ENCODE peak calls at places on chromosomes 5 and 9, in four cellular contexts. One of them, this sample, is unnamed.

GRCh38 chr5:180352116-180352975 is 790 bp downstream of the GFPT2 start:
- DNase-seq in CD8-positive, alpha-beta T cell: no peak
- DNase-seq in T-cell: no peak
- DNase-seq in NCI-H1105: no peak
- DNase-seq in this sample: no peak

GRCh38 chr9:80061940-80062339 is 490.2 kb downstream of the TLE4 start:
- DNase-seq in CD8-positive, alpha-beta T cell: no peak
- DNase-seq in T-cell: no peak
- DNase-seq in NCI-H1105: no peak
- DNase-seq in this sample: no peak

GRCh38 chr9:129069128-129069824 is 11.6 kb upstream of the DOLPP1 start:
- DNase-seq in CD8-positive, alpha-beta T cell: peak; percentile 57
- DNase-seq in T-cell: peak; percentile 55
- DNase-seq in NCI-H1105: no peak
- DNase-seq in this sample: peak; percentile 94

GRCh38 chr9:78407636-78408312 is 110.8 kb downstream of the PSAT1 start:
- DNase-seq in CD8-positive, alpha-beta T cell: no peak
- DNase-seq in T-cell: no peak
- DNase-seq in NCI-H1105: no peak
- DNase-seq in this sample: no peak

GRCh38 chr9:12975496-12975895 is 200.7 kb downstream of the LURAP1L start:
- DNase-seq in CD8-positive, alpha-beta T cell: no peak
- DNase-seq in T-cell: no peak
- DNase-seq in NCI-H1105: no peak
- DNase-seq in this sample: no peak

GRCh38 chr5:101390317-101390908 is 487.3 kb upstream of the ST8SIA4 start:
- DNase-seq in CD8-positive, alpha-beta T cell: no peak
- DNase-seq in T-cell: no peak
- DNase-seq in NCI-H1105: peak; percentile 35
- DNase-seq in this sample: peak; percentile 53

GRCh38 chr5:76819851-76820280 is 1.0 kb downstream of the F2RL1 start:
- DNase-seq in CD8-positive, alpha-beta T cell: no peak
- DNase-seq in T-cell: no peak
- DNase-seq in NCI-H1105: no peak
- DNase-seq in this sample: no peak

GRCh38 chr5:56525117-56525516 is 290.2 kb upstream of the MAP3K1 start:
- DNase-seq in CD8-positive, alpha-beta T cell: no peak
- DNase-seq in T-cell: no peak
- DNase-seq in NCI-H1105: no peak
- DNase-seq in this sample: no peak

GRCh38 chr9:123679330-123679987 is 250.5 kb downstream of the DENND1A start:
- DNase-seq in CD8-positive, alpha-beta T cell: no peak
- DNase-seq in T-cell: no peak
- DNase-seq in NCI-H1105: no peak
- DNase-seq in this sample: no peak

GRCh38 chr5:57368010-57368409 is 114.6 kb downstream of the ACTBL2 start:
- DNase-seq in CD8-positive, alpha-beta T cell: no peak
- DNase-seq in T-cell: no peak
- DNase-seq in NCI-H1105: no peak
- DNase-seq in this sample: no peak

GRCh38 chr9:124369236-124369797 is 45.9 kb downstream of the PSMB7 start:
- DNase-seq in CD8-positive, alpha-beta T cell: no peak
- DNase-seq in T-cell: no peak
- DNase-seq in NCI-H1105: no peak
- DNase-seq in this sample: no peak

GRCh38 chr9:80605793-80606192 is 1034.0 kb downstream of the TLE4 start:
- DNase-seq in CD8-positive, alpha-beta T cell: no peak
- DNase-seq in T-cell: no peak
- DNase-seq in NCI-H1105: no peak
- DNase-seq in this sample: no peak

GRCh38 chr5:32583582-32584232 is 1.6 kb upstream of the SUB1 start:
- DNase-seq in CD8-positive, alpha-beta T cell: no peak
- DNase-seq in T-cell: no peak
- DNase-seq in NCI-H1105: no peak
- DNase-seq in this sample: no peak

GRCh38 chr9:89284076-89284475 is 26.9 kb upstream of the CKS2 start:
- DNase-seq in CD8-positive, alpha-beta T cell: no peak
- DNase-seq in T-cell: no peak
- DNase-seq in NCI-H1105: no peak
- DNase-seq in this sample: no peak

GRCh38 chr5:165525268-165525667 is 2019.8 kb downstream of the MAT2B start:
- DNase-seq in CD8-positive, alpha-beta T cell: no peak
- DNase-seq in T-cell: no peak
- DNase-seq in NCI-H1105: no peak
- DNase-seq in this sample: no peak

GRCh38 chr9:806285-807156 is 35.0 kb upstream of the DMRT1 start:
- DNase-seq in CD8-positive, alpha-beta T cell: no peak
- DNase-seq in T-cell: no peak
- DNase-seq in NCI-H1105: peak; percentile 17
- DNase-seq in this sample: peak; percentile 23

GRCh38 chr5:171419663-171420428 is 399 bp downstream of the FGF18 start:
- DNase-seq in CD8-positive, alpha-beta T cell: no peak
- DNase-seq in T-cell: peak; percentile 37
- DNase-seq in NCI-H1105: no peak
- DNase-seq in this sample: peak; percentile 36

GRCh38 chr5:175887463-175887862 is 16.1 kb downstream of the CPLX2 start:
- DNase-seq in CD8-positive, alpha-beta T cell: no peak
- DNase-seq in T-cell: no peak
- DNase-seq in NCI-H1105: no peak
- DNase-seq in this sample: no peak

GRCh38 chr5:125313555-125313954 is 567.1 kb upstream of the ZNF608 start:
- DNase-seq in CD8-positive, alpha-beta T cell: no peak
- DNase-seq in T-cell: no peak
- DNase-seq in NCI-H1105: no peak
- DNase-seq in this sample: no peak

GRCh38 chr5:153813871-153814270 is 224.8 kb downstream of the FAM114A2 start:
- DNase-seq in CD8-positive, alpha-beta T cell: no peak
- DNase-seq in T-cell: no peak
- DNase-seq in NCI-H1105: no peak
- DNase-seq in this sample: no peak

GRCh38 chr9:95880011-95880690 is 4.7 kb downstream of the ERCC6L2 start:
- DNase-seq in CD8-positive, alpha-beta T cell: no peak
- DNase-seq in T-cell: no peak
- DNase-seq in NCI-H1105: no peak
- DNase-seq in this sample: no peak

GRCh38 chr9:133348763-133349573 is 950 bp downstream of the RPL7A start:
- DNase-seq in CD8-positive, alpha-beta T cell: no peak
- DNase-seq in T-cell: no peak
- DNase-seq in NCI-H1105: no peak
- DNase-seq in this sample: no peak

GRCh38 chr5:124996764-124997077 is 250.3 kb upstream of the ZNF608 start:
- DNase-seq in CD8-positive, alpha-beta T cell: no peak
- DNase-seq in T-cell: no peak
- DNase-seq in NCI-H1105: no peak
- DNase-seq in this sample: no peak

GRCh38 chr9:114174876-114175771 is 19.8 kb downstream of the COL27A1 start:
- DNase-seq in CD8-positive, alpha-beta T cell: no peak
- DNase-seq in T-cell: no peak
- DNase-seq in NCI-H1105: no peak
- DNase-seq in this sample: no peak

GRCh38 chr9:72210522-72210921 is 61.3 kb downstream of the GDA start:
- DNase-seq in CD8-positive, alpha-beta T cell: no peak
- DNase-seq in T-cell: no peak
- DNase-seq in NCI-H1105: no peak
- DNase-seq in this sample: no peak

GRCh38 chr5:141484499-141485304 is at the start of gene PCDHGC4:
- DNase-seq in CD8-positive, alpha-beta T cell: no peak
- DNase-seq in T-cell: no peak
- DNase-seq in NCI-H1105: peak; percentile 17
- DNase-seq in this sample: no peak

GRCh38 chr9:89945133-89945532 is 340.3 kb downstream of the GADD45G start:
- DNase-seq in CD8-positive, alpha-beta T cell: no peak
- DNase-seq in T-cell: no peak
- DNase-seq in NCI-H1105: no peak
- DNase-seq in this sample: no peak

GRCh38 chr5:175694371-175695160 is 36.7 kb downstream of the HRH2 start:
- DNase-seq in CD8-positive, alpha-beta T cell: no peak
- DNase-seq in T-cell: no peak
- DNase-seq in NCI-H1105: no peak
- DNase-seq in this sample: peak; percentile 84

GRCh38 chr5:64506567-64507321 is 929 bp downstream of the RGS7BP start:
- DNase-seq in CD8-positive, alpha-beta T cell: no peak
- DNase-seq in T-cell: no peak
- DNase-seq in NCI-H1105: no peak
- DNase-seq in this sample: no peak

GRCh38 chr9:19445452-19445851 is 36.6 kb downstream of the ACER2 start:
- DNase-seq in CD8-positive, alpha-beta T cell: no peak
- DNase-seq in T-cell: no peak
- DNase-seq in NCI-H1105: no peak
- DNase-seq in this sample: no peak

GRCh38 chr9:129321511-129322021 is 143.5 kb upstream of the IER5L start:
- DNase-seq in CD8-positive, alpha-beta T cell: no peak
- DNase-seq in T-cell: no peak
- DNase-seq in NCI-H1105: no peak
- DNase-seq in this sample: no peak

GRCh38 chr5:94153736-94154450 is 412.5 kb upstream of the POU5F2 start:
- DNase-seq in CD8-positive, alpha-beta T cell: no peak
- DNase-seq in T-cell: no peak
- DNase-seq in NCI-H1105: no peak
- DNase-seq in this sample: no peak

GRCh38 chr9:88657893-88658292 is 122.9 kb downstream of the NXNL2 start:
- DNase-seq in CD8-positive, alpha-beta T cell: no peak
- DNase-seq in T-cell: no peak
- DNase-seq in NCI-H1105: no peak
- DNase-seq in this sample: no peak

GRCh38 chr9:86859056-86859455 is 88.2 kb downstream of the GAS1 start:
- DNase-seq in CD8-positive, alpha-beta T cell: no peak
- DNase-seq in T-cell: no peak
- DNase-seq in NCI-H1105: no peak
- DNase-seq in this sample: no peak

GRCh38 chr5:64826541-64826940 is 57.8 kb downstream of the CWC27 start:
- DNase-seq in CD8-positive, alpha-beta T cell: no peak
- DNase-seq in T-cell: no peak
- DNase-seq in NCI-H1105: no peak
- DNase-seq in this sample: no peak

GRCh38 chr9:83514767-83515166 is 23.4 kb downstream of the FRMD3 start:
- DNase-seq in CD8-positive, alpha-beta T cell: no peak
- DNase-seq in T-cell: no peak
- DNase-seq in NCI-H1105: no peak
- DNase-seq in this sample: no peak

GRCh38 chr5:68962632-68963484 is 131.0 kb upstream of the SLC30A5 start:
- DNase-seq in CD8-positive, alpha-beta T cell: no peak
- DNase-seq in T-cell: no peak
- DNase-seq in NCI-H1105: peak; percentile 2
- DNase-seq in this sample: peak; percentile 28

GRCh38 chr5:176389114-176389768 is 690 bp downstream of the HIGD2A start:
- DNase-seq in CD8-positive, alpha-beta T cell: no peak
- DNase-seq in T-cell: no peak
- DNase-seq in NCI-H1105: no peak
- DNase-seq in this sample: peak; percentile 69

GRCh38 chr9:128903871-128904371 is 16.9 kb upstream of the PHYHD1 start:
- DNase-seq in CD8-positive, alpha-beta T cell: no peak
- DNase-seq in T-cell: no peak
- DNase-seq in NCI-H1105: no peak
- DNase-seq in this sample: no peak

This sample was measured in Kasumi-1.